ENCODE peak calls at places on chromosomes 11 and 22, in eight cellular contexts. X is brain microvascular endothelial cell; S is uterus; G is activated CD4-positive, alpha-beta T cell treated with anti-CD3 and anti-CD28 coated beads, Interleukin-2, amount 10 ng/mL, durations not matched to agents 7 days and 5 days; Q is HT1080; J is stimulated activated CD8-positive, alpha-beta memory T cell treated with anti-CD3 and anti-CD28 coated beads, Interleukin-7, amount 100 ng/mL, for 1 hour; C is activated CD4-positive, alpha-beta memory T cell treated with anti-CD3 and anti-CD28 coated beads for 36 hours; A is transverse colon. T is an unnamed sample.

GRCh38 chr22:46547883-46548244 is 10.4 kb upstream of the CELSR1 start:
- DNase-seq in C (no peak), Q (peak; percentile 98), X (peak; percentile 81), S (peak; percentile 51), G (no peak), J (no peak), A (peak; percentile 51), T (peak; percentile 67)

GRCh38 chr11:65891180-65892136 is 985 bp downstream of the CCDC85B start:
- DNase-seq in A (no peak), Q (peak; percentile 88), X (no peak), S (peak; percentile 59), G (no peak), J (no peak), C (peak; percentile 53), T (no peak)

GRCh38 chr11:11148104-11148509 is 204.9 kb downstream of the CSNK2A3 start:
- DNase-seq in A (peak; percentile 46), Q (peak; percentile 48), C (peak; percentile 58), G (no peak), S (peak; percentile 82), X (peak; percentile 83), J (no peak), T (peak; percentile 16)

GRCh38 chr22:21779444-21779843 is 43.9 kb upstream of the YPEL1 start:
- DNase-seq in S (no peak), J (no peak), A (no peak), C (no peak), Q (no peak), X (no peak), G (no peak), T (no peak)

GRCh38 chr11:67436459-67437081 is 912 bp downstream of the PTPRCAP start:
- DNase-seq in C (peak; percentile 90), S (peak; percentile 56), Q (no peak), A (peak; percentile 78), X (no peak), J (no peak), G (peak; percentile 77), T (no peak)

GRCh38 chr11:64384981-64385952 is 26.3 kb downstream of the RPS6KA4 start:
- DNase-seq in G (no peak), A (no peak), S (no peak), X (no peak), C (no peak), J (no peak), Q (no peak), T (no peak)

GRCh38 chr22:25898707-25899365 is 156.8 kb downstream of the MYO18B start:
- DNase-seq in X (no peak), S (no peak), Q (peak; percentile 2), C (no peak), G (no peak), A (no peak), J (no peak), T (no peak)

GRCh38 chr11:64127267-64128072 is 38.4 kb downstream of the MACROD1 start:
- DNase-seq in C (no peak), Q (no peak), G (no peak), A (no peak), X (no peak), J (no peak), S (no peak), T (no peak)

GRCh38 chr22:46830841-46831240 is 68.4 kb downstream of the TBC1D22A start:
- DNase-seq in C (no peak), Q (no peak), A (no peak), J (no peak), G (no peak), S (no peak), X (peak; percentile 24), T (no peak)

GRCh38 chr11:32809313-32809712 is 14.9 kb upstream of the CCDC73 start:
- DNase-seq in S (peak; percentile 44), C (peak; percentile 71), Q (peak; percentile 79), X (peak; percentile 85), G (peak; percentile 64), A (peak; percentile 74), J (no peak), T (no peak)

GRCh38 chr11:100872951-100873350 is 185.9 kb downstream of the ARHGAP42 start:
- DNase-seq in C (no peak), S (no peak), J (no peak), A (no peak), X (no peak), Q (peak; percentile 34), G (no peak), T (no peak)

GRCh38 chr11:67312187-67313021 is 9.1 kb downstream of the SSH3 start:
- DNase-seq in A (peak; percentile 85), G (peak; percentile 49), Q (no peak), S (no peak), C (peak; percentile 67), J (no peak), X (no peak), T (no peak)

GRCh38 chr11:103604310-103604709 is 432.1 kb upstream of the DDI1 start:
- DNase-seq in G (no peak), S (no peak), A (no peak), X (no peak), Q (no peak), C (no peak), J (no peak), T (no peak)

GRCh38 chr22:49991907-49992533 is 20.5 kb downstream of the IL17REL start:
- DNase-seq in C (no peak), Q (no peak), J (no peak), A (no peak), X (no peak), S (no peak), G (no peak), T (no peak)

GRCh38 chr11:17331669-17332068 is 19.9 kb upstream of the NCR3LG1 start:
- DNase-seq in J (no peak), Q (no peak), G (no peak), C (no peak), S (no peak), X (no peak), A (no peak), T (no peak)

GRCh38 chr22:44179196-44179988 is 1.3 kb upstream of the PARVG start:
- DNase-seq in X (no peak), S (no peak), Q (no peak), C (no peak), G (no peak), J (no peak), A (no peak), T (no peak)

GRCh38 chr11:17014321-17014773 is at the start of gene PLEKHA7:
- DNase-seq in Q (no peak), G (no peak), C (no peak), S (no peak), X (no peak), J (no peak), A (peak; percentile 31), T (no peak)

GRCh38 chr11:69704508-69705245 is 855 bp upstream of the FGF19 start:
- DNase-seq in Q (no peak), C (no peak), J (no peak), X (no peak), A (no peak), G (no peak), S (no peak), T (no peak)

GRCh38 chr11:121206810-121207209 is 85.8 kb upstream of the SC5D start:
- DNase-seq in A (no peak), X (no peak), S (no peak), Q (no peak), J (no peak), C (no peak), G (no peak), T (no peak)

GRCh38 chr11:27972432-27973170 is 135.4 kb downstream of the KIF18A start:
- DNase-seq in Q (peak; percentile 75), G (no peak), A (no peak), J (no peak), C (no peak), S (no peak), X (no peak), T (peak; percentile 12)

GRCh38 chr11:116691779-116692178 is 81.0 kb downstream of the BUD13 start:
- DNase-seq in A (peak; percentile 44), Q (peak; percentile 44), G (peak; percentile 57), J (peak; percentile 35), C (peak; percentile 71), X (peak; percentile 11), S (peak; percentile 24), T (no peak)

GRCh38 chr11:14908214-14908880 is 16.3 kb upstream of the CYP2R1 start:
- DNase-seq in C (peak; percentile 33), J (no peak), S (no peak), X (peak; percentile 34), A (peak; percentile 34), Q (no peak), G (peak; percentile 60), T (no peak)

GRCh38 chr11:108825381-108825780 is 160.5 kb downstream of the DDX10 start:
- DNase-seq in C (no peak), X (no peak), J (no peak), G (no peak), A (no peak), Q (no peak), S (no peak), T (no peak)

GRCh38 chr11:128768876-128769275 is 75.0 kb downstream of the FLI1 start:
- DNase-seq in A (no peak), X (no peak), J (no peak), C (no peak), G (no peak), S (no peak), Q (no peak), T (no peak)

GRCh38 chr11:26805001-26805400 is 83.1 kb upstream of the SLC5A12 start:
- DNase-seq in Q (no peak), C (no peak), J (no peak), X (no peak), A (no peak), S (no peak), G (no peak), T (no peak)

GRCh38 chr11:63888170-63889086 is 28.5 kb downstream of the RCOR2 start:
- DNase-seq in C (peak; percentile 80), J (peak; percentile 47), X (peak; percentile 46), S (peak; percentile 58), A (peak; percentile 84), Q (peak; percentile 67), G (peak; percentile 81), T (peak; percentile 49)

GRCh38 chr22:20229916-20230775 is 38.0 kb downstream of the RTN4R start:
- DNase-seq in A (no peak), G (no peak), J (no peak), C (no peak), Q (no peak), X (no peak), S (no peak), T (no peak)

GRCh38 chr11:61589961-61590360 is 9.1 kb upstream of the SYT7 start:
- DNase-seq in X (no peak), S (no peak), J (no peak), Q (no peak), G (no peak), C (no peak), A (no peak), T (no peak)

GRCh38 chr22:38397189-38398097 is 57.6 kb downstream of the KCNJ4 start:
- DNase-seq in A (peak; percentile 59), G (peak; percentile 18), J (no peak), Q (peak; percentile 28), S (peak; percentile 41), X (no peak), C (peak; percentile 27), T (no peak)

GRCh38 chr22:40044870-40045834 is 50.4 kb downstream of the FAM83F start:
- DNase-seq in G (peak; percentile 70), S (peak; percentile 30), A (peak; percentile 68), X (peak; percentile 11), J (peak; percentile 55), Q (peak; percentile 36), C (peak; percentile 85), T (no peak)

GRCh38 chr11:81705283-81705682 is 1028.4 kb downstream of the FAM181B start:
- DNase-seq in A (no peak), G (no peak), Q (no peak), X (no peak), J (no peak), C (no peak), S (no peak), T (no peak)

GRCh38 chr11:96021901-96022650 is 98.2 kb upstream of the MTMR2 start:
- DNase-seq in A (no peak), C (no peak), J (no peak), X (no peak), G (no peak), S (no peak), Q (no peak), T (no peak)